ENCODE peak calls at places on chromosomes 1 and 21, in six cellular contexts. H is small intestine; O is neural progenitor cell; Q is heart left ventricle; T is CD4-positive, CD25-positive, alpha-beta regulatory T cell; D is heart right ventricle. F is an unnamed sample. For H3K9me3, the result is how much of the 10 kb centered on the place peaks cover.

GRCh38 chr1:8396912-8397406 is 79.0 kb downstream of the SLC45A1 start:
- DNase-seq in D (no peak), O (no peak), H (peak), T (no peak), Q (no peak), F (no peak)

GRCh38 chr1:200107004-200107470 is 79.5 kb downstream of the NR5A2 start:
- DNase-seq in H (peak), T (no peak), O (no peak), Q (no peak), D (no peak), F (no peak)

GRCh38 chr1:218948446-218948845 is 225.2 kb upstream of the LYPLAL1 start:
- DNase-seq in T (no peak), Q (no peak), D (no peak), H (no peak), O (no peak), F (no peak)

GRCh38 chr1:101996830-101997485 is at the start of gene OLFM3:
- DNase-seq in O (peak), H (no peak), Q (no peak), T (no peak), D (no peak), F (no peak)

GRCh38 chr1:67135354-67135753 is 584 bp upstream of the C1orf141 start:
- DNase-seq in Q (no peak), H (no peak), D (no peak), O (no peak), T (no peak), F (no peak)

GRCh38 chr1:232627645-232628334 is 2.1 kb downstream of the SIPA1L2 start:
- DNase-seq in D (no peak), H (peak), T (no peak), Q (no peak), O (peak), F (no peak)

GRCh38 chr21:34814529-34814951 is 145.7 kb downstream of the CLIC6 start:
- DNase-seq in H (no peak), O (no peak), D (no peak), Q (no peak), T (no peak), F (no peak)

GRCh38 chr1:26432793-26433192 is 672 bp downstream of the DHDDS start:
- DNase-seq in H (peak), D (no peak), T (no peak), Q (no peak), O (no peak), F (no peak)

GRCh38 chr1:43282220-43283195 is 2.9 kb downstream of the C1orf210 start:
- DNase-seq in Q (no peak), O (no peak), H (no peak), T (no peak), D (no peak), F (no peak)

DNA sequence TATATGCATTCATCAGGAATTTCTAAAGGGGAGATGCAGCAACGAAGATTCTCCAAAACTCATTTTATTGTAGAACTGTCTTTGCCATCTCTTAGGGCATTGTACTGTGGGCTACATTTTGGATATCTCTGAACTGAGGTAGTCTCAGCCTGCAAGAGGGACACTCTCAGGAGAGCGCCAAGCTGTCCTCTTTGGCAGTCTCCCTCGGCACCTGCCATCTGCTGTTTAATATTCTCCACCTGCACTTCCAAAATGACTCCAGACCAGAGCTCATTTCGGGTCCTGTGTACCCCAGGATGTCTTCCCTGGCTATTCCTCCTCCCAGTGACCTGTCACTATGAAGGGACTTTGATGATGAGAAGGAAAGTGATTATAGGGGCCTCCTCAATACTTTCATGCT is 356.3 kb upstream of the C1orf174 start:
- DNase-seq in H (no peak), Q (no peak), D (no peak), T (no peak), O (no peak), F (no peak)
- H3K9me3 ChIP-seq in H (under half), Q (under half), D (under half), T (under half), O (under half), F (under half)

GRCh38 chr1:248625971-248626370 is 8.9 kb downstream of the OR2T11 start:
- DNase-seq in Q (no peak), H (no peak), T (no peak), O (no peak), D (no peak), F (no peak)
- H3K9me3 ChIP-seq in Q (under half), H (under half), T (under half), O (under half), D (under half), F (under half)

DNA sequence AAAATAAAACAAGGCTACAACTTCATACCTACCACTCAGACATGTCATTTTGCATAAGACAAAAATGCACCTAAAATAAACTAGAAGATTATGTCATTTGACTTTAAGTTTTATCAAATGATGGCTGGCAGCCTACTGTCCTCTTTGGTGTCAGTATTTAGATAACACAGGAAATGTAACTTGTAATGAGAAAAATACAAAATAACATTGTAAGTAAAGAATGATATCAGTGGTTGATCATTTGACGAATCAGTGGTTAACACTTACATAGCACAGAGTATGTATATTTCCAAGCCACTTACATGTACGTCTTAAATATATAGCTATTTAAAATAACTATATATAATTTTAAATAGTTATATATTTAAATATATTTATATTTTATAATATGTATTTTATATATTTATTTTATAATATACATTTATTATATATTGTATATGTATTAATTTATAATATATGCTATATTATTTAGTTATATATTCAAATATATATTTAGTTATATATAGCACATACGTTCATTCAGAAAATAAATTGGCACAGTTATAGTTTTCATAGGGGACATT is 44.1 kb downstream of the ZNF678 start:
- DNase-seq in H (no peak), T (no peak), O (no peak), Q (no peak), D (no peak), F (no peak)
- H3K9me3 ChIP-seq in H (under half), T (under half), O (under half), Q (under half), D (under half), F (under half)

GRCh38 chr21:27647921-27648320 is 681.0 kb upstream of the ADAMTS5 start:
- DNase-seq in T (no peak), O (no peak), H (no peak), D (no peak), Q (no peak), F (no peak)

GRCh38 chr21:27649323-27649722 is 682.4 kb upstream of the ADAMTS5 start:
- DNase-seq in Q (no peak), D (no peak), T (no peak), H (no peak), O (no peak), F (no peak)

GRCh38 chr21:27649746-27650145 is 682.9 kb upstream of the ADAMTS5 start:
- DNase-seq in O (no peak), T (no peak), H (no peak), Q (no peak), D (no peak), F (no peak)

GRCh38 chr21:27647401-27647800 is 680.5 kb upstream of the ADAMTS5 start:
- DNase-seq in D (no peak), O (no peak), Q (no peak), T (no peak), H (peak), F (no peak)

DNA sequence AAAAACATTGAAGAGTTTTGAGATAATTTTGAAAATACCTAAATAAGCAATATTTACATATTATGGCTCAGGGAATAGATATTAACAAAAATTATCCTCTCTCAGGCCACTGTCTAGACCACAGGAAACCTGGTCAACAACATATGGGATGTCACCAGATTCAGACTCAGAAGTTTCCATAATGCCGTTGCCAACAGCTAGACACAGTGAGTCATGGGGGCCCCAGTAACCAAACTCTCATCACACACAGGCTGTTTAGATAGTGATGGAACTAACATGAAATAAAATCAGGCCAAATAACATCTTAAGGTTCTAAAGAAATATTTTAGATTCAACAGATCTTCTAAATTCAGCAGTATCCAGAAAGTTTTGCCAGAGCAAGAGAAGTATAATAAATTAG is 681.7 kb upstream of the ADAMTS5 start:
- DNase-seq in O (no peak), Q (no peak), T (no peak), H (no peak), D (no peak), F (no peak)
- H3K9me3 ChIP-seq in O (under half), Q (under half), T (under half), H (under half), D (under half), F (under half)

GRCh38 chr21:46399129-46399528 is 59.6 kb upstream of the DIP2A start:
- DNase-seq in D (no peak), T (no peak), O (no peak), H (no peak), Q (peak), F (no peak)
- H3K9me3 ChIP-seq in D (under half), T (under half), O (under half), H (under half), Q (under half), F (under half)

GRCh38 chr1:2935766-2936390 is 85.4 kb upstream of the ACTRT2 start:
- DNase-seq in T (no peak), Q (peak), D (no peak), O (no peak), H (no peak), F (no peak)
- H3K9me3 ChIP-seq in T (under half), Q (under half), D (under half), O (under half), H (under half), F (under half)

GRCh38 chr1:69215883-69216282 is 351.8 kb upstream of the LRRC7 start:
- DNase-seq in H (no peak), D (no peak), T (no peak), Q (no peak), O (no peak), F (no peak)

GRCh38 chr1:69221492-69221990 is 346.2 kb upstream of the LRRC7 start:
- DNase-seq in H (no peak), O (peak), D (no peak), Q (no peak), T (no peak), F (no peak)

GRCh38 chr1:69223156-69223555 is 344.6 kb upstream of the LRRC7 start:
- DNase-seq in O (no peak), T (no peak), D (no peak), Q (no peak), H (no peak), F (no peak)

GRCh38 chr1:69220672-69221071 is 347.1 kb upstream of the LRRC7 start:
- DNase-seq in T (no peak), Q (no peak), D (no peak), O (no peak), H (no peak), F (no peak)
- H3K9me3 ChIP-seq in T (under half), Q (under half), D (under half), O (under half), H (under half), F (under half)

F was measured in T-helper 17 cell.